ENCODE peak calls at places on chromosomes 3 and 15, in nine cellular contexts. V, J, D, W, A, P, F, T and G are unnamed samples. For H3K4me1, the result is how much of the 10 kb centered on the place peaks cover.

GRCh38 chr3:124974691-124975090 is 40.1 kb upstream of the MUC13 start:
- DNase-seq in J (no peak), A (no peak), T (no peak), D (no peak), V (no peak), P (no peak), W (no peak), F (no peak), G (no peak)

GRCh38 chr3:69282191-69282590 is 103.7 kb downstream of the FRMD4B start:
- DNase-seq in P (no peak), J (no peak), A (no peak), V (no peak), T (no peak), F (no peak), W (no peak), D (no peak), G (no peak)

GRCh38 chr15:57427367-57427821 is 51.1 kb downstream of the CGNL1 start:
- DNase-seq in A (no peak), T (no peak), W (peak), V (no peak), D (no peak), F (no peak), P (peak), J (no peak), G (no peak)

GRCh38 chr3:15263120-15263519 is 57.1 kb downstream of the CAPN7 start:
- DNase-seq in P (no peak), D (no peak), T (no peak), A (peak), W (no peak), J (no peak), V (no peak), F (no peak), G (no peak)

GRCh38 chr3:25558106-25558505 is 106.6 kb downstream of the TOP2B start:
- DNase-seq in F (no peak), D (no peak), A (no peak), V (no peak), J (no peak), P (no peak), T (no peak), W (no peak), G (no peak)

GRCh38 chr15:100875495-100875894 is 4.1 kb upstream of the ALDH1A3 start:
- DNase-seq in W (no peak), A (no peak), F (no peak), T (no peak), V (no peak), D (no peak), J (no peak), P (no peak), G (no peak)

GRCh38 chr3:134817297-134817696 is 22.2 kb downstream of the EPHB1 start:
- DNase-seq in P (no peak), F (no peak), W (no peak), T (no peak), A (no peak), V (no peak), J (no peak), D (no peak), G (no peak)

GRCh38 chr15:45088801-45089711 is 24.9 kb downstream of the DUOX2 start:
- DNase-seq in A (peak), D (no peak), J (no peak), W (no peak), V (no peak), F (no peak), T (no peak), P (no peak), G (no peak)

GRCh38 chr3:187741403-187742350 is 3.6 kb downstream of the BCL6 start:
- DNase-seq in V (peak), F (peak), D (peak), T (peak), P (peak), W (peak), J (peak), A (peak), G (peak)

GRCh38 chr3:136835817-136836510 is 17.0 kb downstream of the SLC35G2 start:
- DNase-seq in V (no peak), A (no peak), W (no peak), T (no peak), F (no peak), J (no peak), P (no peak), D (no peak), G (no peak)

GRCh38 chr3:71378509-71378908 is 205.0 kb downstream of the FOXP1 start:
- DNase-seq in T (no peak), A (no peak), F (no peak), J (no peak), V (no peak), W (no peak), D (no peak), P (no peak), G (no peak)

GRCh38 chr15:70055601-70056051 is 42.1 kb downstream of the TLE3 start:
- DNase-seq in F (no peak), A (peak), J (no peak), W (no peak), T (peak), P (no peak), D (no peak), V (no peak), G (no peak)

GRCh38 chr3:187193181-187193580 is 4.1 kb upstream of the RTP1 start:
- DNase-seq in A (no peak), F (no peak), V (no peak), J (no peak), D (no peak), P (no peak), W (no peak), T (no peak), G (no peak)

GRCh38 chr3:43919067-43919466 is 228.3 kb downstream of the ABHD5 start:
- DNase-seq in T (no peak), W (no peak), D (no peak), J (no peak), F (no peak), P (no peak), A (no peak), V (peak), G (no peak)

GRCh38 chr15:58346361-58346760 is 85.4 kb upstream of the LIPC start:
- DNase-seq in W (peak), F (no peak), T (no peak), V (peak), A (no peak), P (peak), J (no peak), D (no peak), G (no peak)

GRCh38 chr3:37492977-37493471 is 318.6 kb upstream of the LRRFIP2 start:
- DNase-seq in F (no peak), W (no peak), P (no peak), T (no peak), D (no peak), J (no peak), A (no peak), V (peak), G (peak)

GRCh38 chr3:196163687-196164493 is 47.3 kb downstream of the ZDHHC19 start:
- DNase-seq in D (no peak), T (peak), F (peak), J (no peak), V (no peak), P (no peak), W (peak), A (no peak), G (peak)

GRCh38 chr3:123449986-123450474 is 1.1 kb upstream of the ADCY5 start:
- DNase-seq in W (peak), D (no peak), J (no peak), A (peak), P (peak), V (no peak), F (no peak), T (no peak), G (peak)

GRCh38 chr3:39260957-39261356 is 18.9 kb downstream of the CX3CR1 start:
- DNase-seq in A (peak), V (peak), P (no peak), W (no peak), T (peak), J (peak), D (peak), F (peak), G (peak)

GRCh38 chr15:33067456-33067855 is 127.1 kb downstream of the FMN1 start:
- DNase-seq in T (no peak), F (no peak), P (no peak), V (peak), A (no peak), D (no peak), W (peak), J (no peak), G (no peak)

GRCh38 chr3:179768080-179768479 is 115.2 kb downstream of the USP13 start:
- DNase-seq in V (peak), F (no peak), W (peak), J (no peak), A (no peak), D (no peak), P (peak), T (no peak), G (no peak)

GRCh38 chr15:82575335-82575734 is 35.1 kb upstream of the RPS17 start:
- DNase-seq in V (no peak), P (no peak), T (no peak), J (no peak), F (no peak), A (no peak), D (no peak), W (no peak), G (no peak)

GRCh38 chr3:182886497-182886896 is 93.2 kb downstream of the ATP11B start:
- DNase-seq in D (no peak), P (no peak), T (no peak), A (no peak), V (no peak), J (no peak), W (no peak), F (no peak), G (no peak)

GRCh38 chr3:71066849-71067261 is 516.7 kb downstream of the FOXP1 start:
- DNase-seq in W (no peak), F (no peak), D (peak), J (no peak), P (peak), T (no peak), V (peak), A (no peak), G (no peak)

GRCh38 chr15:40104296-40104864 is 4.3 kb downstream of the BMF start:
- DNase-seq in P (no peak), J (no peak), W (no peak), V (no peak), D (no peak), T (no peak), A (no peak), F (no peak), G (no peak)

GRCh38 chr15:40100947-40101905 is 7.5 kb downstream of the BMF start:
- DNase-seq in W (no peak), D (no peak), A (peak), J (no peak), F (no peak), P (no peak), T (peak), V (no peak), G (no peak)

GRCh38 chr15:40104865-40105516 is 3.7 kb downstream of the BMF start:
- DNase-seq in J (peak), P (peak), T (peak), V (peak), W (peak), A (peak), F (peak), D (peak), G (peak)

GRCh38 chr15:40103864-40104271 is 4.8 kb downstream of the BMF start:
- DNase-seq in J (no peak), V (no peak), A (no peak), P (no peak), W (no peak), F (no peak), T (peak), D (no peak), G (no peak)

DNA sequence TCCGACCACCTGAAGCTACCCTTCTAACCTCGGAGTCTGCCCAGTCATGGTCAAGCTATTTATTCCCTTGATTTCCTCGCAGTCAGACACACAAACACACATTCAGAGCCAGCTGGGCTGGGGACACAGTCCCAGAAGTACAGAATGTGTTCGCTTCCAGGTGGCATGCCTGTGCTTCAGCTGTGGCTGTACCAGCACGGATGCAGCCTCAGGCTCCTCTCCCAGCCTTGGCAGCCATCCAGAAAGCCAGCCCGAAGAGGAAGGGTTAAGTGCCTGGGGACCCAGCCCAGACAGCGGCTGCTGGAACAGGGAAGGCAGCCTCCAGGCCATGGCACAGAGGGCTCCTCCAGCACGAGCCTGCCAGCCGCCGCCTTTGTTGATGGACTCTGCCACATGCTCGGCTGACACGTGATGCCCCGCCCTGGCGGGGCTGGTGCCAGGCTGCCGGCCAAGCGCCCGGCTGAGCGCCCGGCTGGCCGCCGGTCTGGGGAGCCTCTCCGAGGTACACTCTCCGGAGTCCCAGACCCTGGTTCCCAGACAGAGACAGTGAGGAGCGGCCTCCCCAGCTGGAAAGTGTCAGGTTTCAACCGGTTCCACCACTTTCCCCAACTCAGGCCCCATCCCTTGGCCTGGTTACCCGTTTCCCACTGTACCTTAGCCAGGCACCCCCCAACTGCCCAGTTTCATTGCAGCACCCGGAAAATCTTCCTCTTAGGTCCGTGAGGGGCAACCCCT is 5.4 kb downstream of the BMF start:
- DNase-seq in D (no peak), F (peak), A (peak), P (peak), V (peak), J (no peak), W (peak), T (peak), G (peak)
- TF ChIP-seq CTCF in D (no peak), F (no peak), A (no peak), P (no peak), V (no peak), J (no peak), W (no peak), T (no peak), G (no peak)

DNA sequence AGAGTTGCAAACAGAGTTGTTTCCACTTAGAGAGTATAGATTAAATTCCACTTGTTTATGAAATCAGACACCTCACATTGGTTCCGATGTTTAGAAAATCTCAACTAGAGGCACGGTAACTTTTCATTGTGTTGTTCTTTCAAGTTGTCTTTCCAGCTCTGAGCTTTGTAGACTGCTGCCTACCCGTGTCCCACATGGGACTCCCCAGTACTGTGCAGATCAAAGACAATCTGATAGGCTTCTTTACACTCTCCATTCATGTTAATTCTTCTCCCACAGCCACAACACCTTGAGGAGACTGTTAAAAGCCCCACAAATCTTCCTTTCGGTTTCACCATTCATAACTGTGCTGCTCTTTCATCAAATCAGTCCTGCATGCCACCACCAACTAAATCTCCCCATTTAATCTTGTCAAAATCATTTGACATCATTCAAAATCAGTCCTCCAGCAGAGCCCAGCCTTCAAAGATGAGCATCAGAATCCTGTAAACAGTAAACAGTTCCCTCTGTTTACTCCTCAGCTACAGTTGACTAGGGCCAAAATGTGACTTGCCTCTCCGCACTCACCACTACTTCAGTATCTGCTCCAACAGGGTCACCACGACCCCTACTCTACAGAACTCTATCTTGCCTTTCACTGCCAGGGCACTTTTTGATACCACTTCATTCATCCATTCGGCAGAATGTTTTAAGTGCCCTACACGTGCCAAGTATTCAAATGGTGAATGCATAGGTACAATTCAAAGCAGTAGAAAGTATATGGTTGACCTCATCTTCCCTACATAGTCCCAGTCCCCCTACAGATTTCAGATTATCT is 8.3 kb downstream of the ANXA2 start:
- DNase-seq in A (no peak), J (no peak), P (no peak), V (no peak), T (no peak), W (peak), D (no peak), F (no peak), G (no peak)
- H3K4me3 ChIP-seq in A (peak), J (no peak), P (no peak), V (no peak), T (no peak), W (peak), D (no peak), F (peak), G (no peak)

GRCh38 chr15:77059761-77060345 is 11.1 kb downstream of the TSPAN3 start:
- DNase-seq in A (no peak), J (no peak), P (no peak), V (no peak), F (no peak), W (no peak), D (peak), T (no peak), G (no peak)
- H3K4me1 ChIP-seq in A (under half), J (under half), P (under half), V (half or more), F (under half), W (under half), D (under half), T (under half), G (half or more)

DNA sequence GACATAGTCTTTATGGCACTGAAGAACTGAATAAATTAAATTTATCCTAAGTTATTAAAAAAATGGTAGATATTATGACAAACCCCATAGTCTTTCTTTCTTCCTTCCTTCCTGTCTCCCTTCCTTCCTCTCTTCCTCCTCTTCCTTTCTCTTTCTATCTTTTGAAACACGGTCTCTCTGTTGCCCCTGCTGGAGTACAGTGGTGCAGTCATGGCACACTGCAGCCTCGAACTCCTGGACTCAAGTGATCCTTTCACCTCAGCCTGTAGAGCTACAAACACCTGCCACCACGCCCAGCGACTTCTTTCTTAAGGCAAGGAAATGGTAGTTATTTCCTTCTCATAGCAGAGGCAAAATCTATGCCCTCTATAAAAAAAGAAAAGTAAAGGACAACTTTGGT is 354.6 kb downstream of the GAP43 start:
- DNase-seq in V (no peak), J (no peak), P (no peak), A (no peak), W (no peak), D (no peak), F (no peak), T (no peak), G (no peak)
- TF ChIP-seq CTCF in V (peak), J (no peak), P (peak), A (no peak), W (peak), D (no peak), F (peak), T (no peak), G (no peak)

GRCh38 chr3:101284757-101285156 is 35.6 kb downstream of the IMPG2 start:
- DNase-seq in P (no peak), V (no peak), F (no peak), J (no peak), D (no peak), T (no peak), W (no peak), A (no peak), G (no peak)
- H3K4me3 ChIP-seq in P (no peak), V (no peak), F (no peak), J (no peak), D (no peak), T (no peak), W (no peak), A (no peak), G (no peak)